ENCODE peak calls at places on chromosome 18, in ten cellular contexts. U is heart left ventricle, O is HCT116, Y is K562, G is tibial nerve, W is ovary, Z is spleen, A is upper lobe of left lung, X is sigmoid colon, H is Peyer's patch. Q is an unnamed sample.

GRCh38 chr18:46239549-46239948 is 135.4 kb downstream of the HAUS1 start:
- DNase-seq in U (no peak), O (no peak), Y (no peak), G (no peak), W (no peak), Z (no peak), A (no peak), X (no peak), H (no peak), Q (no peak)

GRCh38 chr18:22814329-22814703 is 118.8 kb upstream of the RBBP8 start:
- DNase-seq in U (no peak), O (no peak), Y (no peak), G (no peak), W (no peak), Z (no peak), A (no peak), X (no peak), H (no peak), Q (no peak)

GRCh38 chr18:34933880-34934689 is 107.1 kb upstream of the MAPRE2 start:
- DNase-seq in U (no peak), O (no peak), Y (no peak), G (no peak), W (no peak), Z (no peak), A (no peak), X (no peak), H (no peak), Q (no peak)

GRCh38 chr18:79260023-79260422 is 135.7 kb upstream of the NFATC1 start:
- DNase-seq in U (no peak), O (no peak), Y (peak; percentile 22), G (no peak), W (no peak), Z (no peak), A (no peak), X (no peak), H (no peak), Q (no peak)

GRCh38 chr18:79933765-79934164 is 17.7 kb downstream of the SLC66A2 start:
- DNase-seq in U (no peak), O (no peak), Y (no peak), G (no peak), W (peak; percentile 10), Z (peak; percentile 37), A (peak; percentile 19), X (peak; percentile 40), H (peak; percentile 60), Q (peak; percentile 50)

GRCh38 chr18:59697236-59697932 is at the start of gene CCBE1:
- DNase-seq in U (peak; percentile 20), O (peak; percentile 29), Y (peak; percentile 34), G (peak; percentile 28), W (peak; percentile 82), Z (no peak), A (peak; percentile 47), X (peak; percentile 85), H (peak; percentile 64), Q (peak; percentile 62)

GRCh38 chr18:78900938-78901909 is 78.4 kb upstream of the SALL3 start:
- DNase-seq in U (no peak), O (no peak), Y (no peak), G (no peak), W (no peak), Z (peak; percentile 54), A (no peak), X (no peak), H (no peak), Q (no peak)

GRCh38 chr18:62812242-62812641 is 96.9 kb downstream of the PHLPP1 start:
- DNase-seq in U (no peak), O (no peak), Y (peak; percentile 28), G (no peak), W (no peak), Z (no peak), A (no peak), X (no peak), H (peak; percentile 52), Q (no peak)

GRCh38 chr18:3584897-3585460 is 135.0 kb downstream of the TGIF1 start:
- DNase-seq in U (no peak), O (no peak), Y (peak; percentile 62), G (no peak), W (no peak), Z (no peak), A (no peak), X (no peak), H (peak; percentile 67), Q (no peak)

GRCh38 chr18:3590096-3590655 is 140.2 kb downstream of the TGIF1 start:
- DNase-seq in U (no peak), O (no peak), Y (no peak), G (no peak), W (no peak), Z (no peak), A (no peak), X (no peak), H (no peak), Q (no peak)

GRCh38 chr18:3581890-3582289 is 131.9 kb downstream of the TGIF1 start:
- DNase-seq in U (no peak), O (no peak), Y (no peak), G (no peak), W (no peak), Z (no peak), A (no peak), X (no peak), H (no peak), Q (no peak)

GRCh38 chr18:3584266-3584665 is 134.3 kb downstream of the TGIF1 start:
- DNase-seq in U (no peak), O (no peak), Y (no peak), G (no peak), W (no peak), Z (no peak), A (no peak), X (no peak), H (no peak), Q (no peak)

DNA sequence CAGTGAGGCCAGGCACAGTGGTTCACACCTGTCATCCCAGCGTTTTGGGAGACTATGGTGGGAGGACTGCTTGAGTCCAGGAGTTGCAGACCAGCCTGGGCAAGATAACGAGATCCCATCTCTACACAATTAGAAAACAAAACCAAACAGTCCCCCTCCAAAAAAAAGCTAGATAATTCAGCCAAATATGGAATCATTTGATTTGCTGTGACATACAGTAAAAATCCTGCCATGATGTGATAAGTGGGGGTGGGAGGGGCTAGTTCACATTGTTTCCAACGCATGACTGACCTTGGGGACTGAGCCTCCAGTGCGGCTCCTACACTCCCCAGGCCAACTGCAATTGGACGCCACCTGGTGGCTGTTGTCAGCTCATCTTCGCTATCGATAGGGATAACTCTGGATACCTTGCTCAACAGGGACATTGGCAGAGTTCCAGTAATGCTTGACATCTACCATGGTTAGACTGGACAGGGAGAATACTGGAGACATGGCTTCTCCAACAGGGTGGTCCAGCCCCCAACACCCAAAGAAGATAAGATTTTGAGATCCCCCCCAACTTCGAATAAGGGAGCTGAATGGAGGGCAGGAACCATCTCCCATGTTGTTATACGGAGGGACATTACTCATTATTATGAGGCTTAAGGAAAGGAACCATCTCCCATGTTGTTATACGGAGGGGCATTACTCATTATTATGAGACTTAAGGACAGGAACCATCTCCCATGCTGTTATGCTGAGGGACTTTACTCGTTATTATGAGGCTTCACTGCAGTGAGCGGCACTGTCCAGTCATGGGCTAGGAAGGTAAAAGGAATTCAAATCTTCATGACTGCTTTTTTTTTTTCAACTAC is 135.9 kb downstream of the TGIF1 start:
- DNase-seq in U (peak; percentile 76), O (peak; percentile 91), Y (peak; percentile 98), G (peak; percentile 62), W (peak; percentile 71), Z (peak; percentile 91), A (peak; percentile 89), X (peak; percentile 87), H (peak; percentile 94), Q (peak; percentile 81)
- H3K4me1 ChIP-seq in U (no peaks in the 10 kb centered on the region), O (peaks cover 55% of the 10 kb centered on the region), Y (peaks cover 32% of the 10 kb centered on the region), G (no peaks in the 10 kb centered on the region), W (no peaks in the 10 kb centered on the region), Z (peaks cover 29% of the 10 kb centered on the region), A (no peaks in the 10 kb centered on the region), X (no peaks in the 10 kb centered on the region), H (no peaks in the 10 kb centered on the region), Q (no peaks in the 10 kb centered on the region)

GRCh38 chr18:24051256-24051947 is 36.8 kb downstream of the TTC39C start:
- DNase-seq in U (no peak), O (no peak), Y (no peak), G (no peak), W (no peak), Z (no peak), A (no peak), X (no peak), H (no peak), Q (no peak)

GRCh38 chr18:24054130-24054529 is 39.6 kb downstream of the TTC39C start:
- DNase-seq in U (no peak), O (no peak), Y (no peak), G (no peak), W (no peak), Z (no peak), A (no peak), X (no peak), H (no peak), Q (no peak)

GRCh38 chr18:24050916-24051255 is 36.3 kb downstream of the TTC39C start:
- DNase-seq in U (no peak), O (no peak), Y (no peak), G (no peak), W (no peak), Z (no peak), A (no peak), X (no peak), H (no peak), Q (no peak)

GRCh38 chr18:24053211-24053610 is 38.7 kb downstream of the TTC39C start:
- DNase-seq in U (no peak), O (no peak), Y (no peak), G (no peak), W (no peak), Z (no peak), A (no peak), X (no peak), H (no peak), Q (no peak)

DNA sequence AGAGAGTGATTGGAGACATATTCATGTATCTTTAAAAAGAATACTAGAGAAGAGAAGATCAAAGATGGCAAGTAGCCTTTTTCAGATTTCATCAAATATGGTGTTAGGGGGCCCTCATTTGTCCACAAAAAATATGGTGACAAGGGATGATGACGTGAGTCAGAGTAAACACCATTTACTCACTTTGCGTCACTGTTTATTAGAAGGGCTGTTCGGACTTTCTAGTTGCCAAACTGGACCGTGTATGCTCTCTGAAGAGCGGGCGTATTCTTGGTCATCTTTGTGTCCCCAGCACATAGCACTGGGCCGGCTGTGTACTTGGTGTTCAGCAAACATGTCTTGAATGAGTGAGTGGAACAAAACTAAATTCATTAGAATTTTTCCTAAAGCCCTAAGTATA is 37.5 kb downstream of the TTC39C start:
- DNase-seq in U (no peak), O (no peak), Y (no peak), G (no peak), W (no peak), Z (no peak), A (no peak), X (no peak), H (no peak), Q (no peak)
- TF ChIP-seq POLR2A in U (no peak), O (no peak), Y (no peak), G (no peak), W (no peak), Z (no peak), A (no peak), X (no peak), H (no peak), Q (no peak)

GRCh38 chr18:13303761-13304364 is 85.3 kb downstream of the LDLRAD4 start:
- DNase-seq in U (no peak), O (no peak), Y (no peak), G (no peak), W (no peak), Z (no peak), A (no peak), X (no peak), H (no peak), Q (no peak)

GRCh38 chr18:13308369-13308768 is 89.8 kb downstream of the LDLRAD4 start:
- DNase-seq in U (no peak), O (no peak), Y (no peak), G (no peak), W (no peak), Z (no peak), A (no peak), X (no peak), H (no peak), Q (no peak)

GRCh38 chr18:13302611-13303267 is 84.2 kb downstream of the LDLRAD4 start:
- DNase-seq in U (no peak), O (no peak), Y (no peak), G (no peak), W (no peak), Z (no peak), A (no peak), X (no peak), H (no peak), Q (no peak)

GRCh38 chr18:13301691-13302469 is 83.3 kb downstream of the LDLRAD4 start:
- DNase-seq in U (no peak), O (no peak), Y (no peak), G (no peak), W (no peak), Z (no peak), A (no peak), X (no peak), H (no peak), Q (no peak)

GRCh38 chr18:13305326-13305725 is 86.8 kb downstream of the LDLRAD4 start:
- DNase-seq in U (no peak), O (no peak), Y (no peak), G (no peak), W (no peak), Z (no peak), A (no peak), X (no peak), H (no peak), Q (no peak)
- H3K4me1 ChIP-seq in U (peaks cover 16% of the 10 kb centered on the region), O (no peaks in the 10 kb centered on the region), Y (no peaks in the 10 kb centered on the region), G (no peaks in the 10 kb centered on the region), W (no peaks in the 10 kb centered on the region), Z (peaks cover 32% of the 10 kb centered on the region), A (no peaks in the 10 kb centered on the region), X (peaks cover 19% of the 10 kb centered on the region), H (no peaks in the 10 kb centered on the region), Q (no peaks in the 10 kb centered on the region)

GRCh38 chr18:48410095-48410920 is 1.1 kb upstream of the ZBTB7C start:
- DNase-seq in U (peak; percentile 94), O (peak; percentile 67), Y (peak; percentile 81), G (peak; percentile 86), W (peak; percentile 92), Z (peak; percentile 93), A (peak; percentile 93), X (peak; percentile 94), H (peak; percentile 91), Q (peak; percentile 89)
- TF ChIP-seq POLR2A in U (peak; percentile 66), O (no peak), Y (no peak), G (peak; percentile 63), W (peak; percentile 4), Z (no peak), A (peak; percentile 64), X (no peak), H (peak; percentile 28), Q (no peak)

Q was measured in breast epithelium.